ENCODE peak calls at places on chromosomes 11 and 22, in four cellular contexts. One of them, this sample, is unnamed.
A peak's percentile ranks its signal among the peaks of the same experiment; 100 is the strongest.

GRCh38 chr22:44020981-44021380 is 3.1 kb upstream of the PARVB start:
- DNase-seq in kidney tubule cell: peak; percentile 22
- DNase-seq in AG04450: no peak
- DNase-seq in EL: peak; percentile 21
- DNase-seq in this sample: no peak

GRCh38 chr11:3021125-3021524 is 29.0 kb upstream of the NAP1L4 start:
- DNase-seq in AG04450: no peak
- DNase-seq in EL: no peak
- DNase-seq in kidney tubule cell: peak; percentile 65
- DNase-seq in this sample: no peak

GRCh38 chr11:122187373-122188165 is 71.6 kb upstream of the BLID start:
- DNase-seq in EL: no peak
- DNase-seq in kidney tubule cell: no peak
- DNase-seq in AG04450: no peak
- DNase-seq in this sample: no peak

GRCh38 chr22:50613291-50613981 is 12.8 kb downstream of the MAPK8IP2 start:
- DNase-seq in EL: no peak
- DNase-seq in AG04450: no peak
- DNase-seq in kidney tubule cell: no peak
- DNase-seq in this sample: no peak

GRCh38 chr11:61494341-61495038 is 14.1 kb upstream of the LRRC10B start:
- DNase-seq in EL: no peak
- DNase-seq in kidney tubule cell: no peak
- DNase-seq in AG04450: no peak
- DNase-seq in this sample: no peak

GRCh38 chr22:30922151-30922611 is 46.4 kb downstream of the MORC2 start:
- DNase-seq in kidney tubule cell: peak; percentile 55
- DNase-seq in EL: peak; percentile 39
- DNase-seq in AG04450: no peak
- DNase-seq in this sample: no peak

GRCh38 chr11:35747638-35748037 is 85.1 kb downstream of the TRIM44 start:
- DNase-seq in EL: no peak
- DNase-seq in AG04450: no peak
- DNase-seq in kidney tubule cell: no peak
- DNase-seq in this sample: no peak

GRCh38 chr11:47797633-47798032 is 30.5 kb upstream of the FNBP4 start:
- DNase-seq in kidney tubule cell: peak; percentile 77
- DNase-seq in AG04450: peak; percentile 24
- DNase-seq in EL: peak; percentile 78
- DNase-seq in this sample: peak; percentile 58

GRCh38 chr22:46057206-46057605 is 80.2 kb upstream of the WNT7B start:
- DNase-seq in EL: peak; percentile 55
- DNase-seq in kidney tubule cell: no peak
- DNase-seq in AG04450: no peak
- DNase-seq in this sample: no peak

GRCh38 chr22:43230983-43231723 is 44.2 kb upstream of the TTLL12 start:
- DNase-seq in AG04450: no peak
- DNase-seq in kidney tubule cell: peak; percentile 59
- DNase-seq in EL: peak; percentile 42
- DNase-seq in this sample: peak; percentile 9

GRCh38 chr22:29065468-29066190 is 4.0 kb upstream of the C22orf31 start:
- DNase-seq in AG04450: no peak
- DNase-seq in kidney tubule cell: no peak
- DNase-seq in EL: no peak
- DNase-seq in this sample: no peak

GRCh38 chr22:24460418-24461089 is 33.2 kb downstream of the ADORA2A start:
- DNase-seq in kidney tubule cell: no peak
- DNase-seq in EL: no peak
- DNase-seq in AG04450: no peak
- DNase-seq in this sample: peak; percentile 16

GRCh38 chr11:112655386-112655785 is 305.8 kb upstream of the NCAM1 start:
- DNase-seq in kidney tubule cell: peak; percentile 5
- DNase-seq in EL: peak; percentile 35
- DNase-seq in AG04450: no peak
- DNase-seq in this sample: peak; percentile 57

GRCh38 chr22:17158568-17159503 is at the start of gene HDHD5:
- DNase-seq in AG04450: peak; percentile 49
- DNase-seq in EL: peak; percentile 91
- DNase-seq in kidney tubule cell: peak; percentile 94
- DNase-seq in this sample: peak; percentile 41

GRCh38 chr11:68044145-68044813 is 5.5 kb downstream of the TCIRG1 start:
- DNase-seq in AG04450: no peak
- DNase-seq in kidney tubule cell: no peak
- DNase-seq in EL: no peak
- DNase-seq in this sample: no peak

GRCh38 chr11:2097356-2097997 is 41.7 kb downstream of the IGF2 start:
- DNase-seq in EL: peak; percentile 93
- DNase-seq in AG04450: peak; percentile 69
- DNase-seq in kidney tubule cell: peak; percentile 20
- DNase-seq in this sample: peak; percentile 77

GRCh38 chr11:76662656-76663460 is 7.7 kb downstream of the LRRC32 start:
- DNase-seq in kidney tubule cell: no peak
- DNase-seq in AG04450: no peak
- DNase-seq in EL: no peak
- DNase-seq in this sample: no peak

GRCh38 chr22:43343262-43343988 is at the start of gene SCUBE1:
- DNase-seq in EL: peak; percentile 17
- DNase-seq in kidney tubule cell: peak; percentile 33
- DNase-seq in AG04450: no peak
- DNase-seq in this sample: no peak

This sample was measured in astrocyte of the cerebellum.